ENCODE peak calls at places on chromosomes 11 and 22, in seven cellular contexts. One of them, this sample, is unnamed.

GRCh38 chr22:45290410-45290936 is 5.7 kb downstream of the UPK3A start:
- DNase-seq in BJ: peak
- DNase-seq in GM12865: no peak
- DNase-seq in H9: peak
- DNase-seq in epithelial cell of esophagus: peak
- DNase-seq in nephron progenitor cell: peak
- DNase-seq in tibial nerve: no peak
- DNase-seq in this sample: peak

GRCh38 chr22:49155039-49155808 is 672.4 kb downstream of the BRD1 start:
- DNase-seq in BJ: no peak
- DNase-seq in tibial nerve: peak
- DNase-seq in nephron progenitor cell: no peak
- DNase-seq in epithelial cell of esophagus: no peak
- DNase-seq in GM12865: no peak
- DNase-seq in H9: no peak
- DNase-seq in this sample: no peak

GRCh38 chr11:115244758-115245157 is 259.5 kb downstream of the CADM1 start:
- DNase-seq in H9: no peak
- DNase-seq in BJ: no peak
- DNase-seq in tibial nerve: no peak
- DNase-seq in GM12865: no peak
- DNase-seq in epithelial cell of esophagus: no peak
- DNase-seq in nephron progenitor cell: no peak
- DNase-seq in this sample: no peak

GRCh38 chr11:116829525-116830183 is at the start of gene APOC3:
- DNase-seq in GM12865: no peak
- DNase-seq in tibial nerve: no peak
- DNase-seq in H9: no peak
- DNase-seq in BJ: no peak
- DNase-seq in epithelial cell of esophagus: no peak
- DNase-seq in nephron progenitor cell: no peak
- DNase-seq in this sample: no peak

GRCh38 chr11:61693897-61694840 is 14.0 kb downstream of the DAGLA start:
- DNase-seq in BJ: no peak
- DNase-seq in tibial nerve: no peak
- DNase-seq in nephron progenitor cell: no peak
- DNase-seq in epithelial cell of esophagus: no peak
- DNase-seq in H9: no peak
- DNase-seq in GM12865: no peak
- DNase-seq in this sample: no peak

GRCh38 chr11:57566035-57566504 is 1.4 kb downstream of the UBE2L6 start:
- DNase-seq in H9: no peak
- DNase-seq in GM12865: peak
- DNase-seq in epithelial cell of esophagus: peak
- DNase-seq in BJ: no peak
- DNase-seq in tibial nerve: no peak
- DNase-seq in nephron progenitor cell: no peak
- DNase-seq in this sample: no peak

GRCh38 chr22:49934144-49934890 is 15.9 kb downstream of the CRELD2 start:
- DNase-seq in epithelial cell of esophagus: peak
- DNase-seq in tibial nerve: no peak
- DNase-seq in nephron progenitor cell: no peak
- DNase-seq in H9: no peak
- DNase-seq in BJ: no peak
- DNase-seq in GM12865: no peak
- DNase-seq in this sample: no peak

GRCh38 chr11:72735495-72736027 is 16.6 kb downstream of the ARAP1 start:
- DNase-seq in nephron progenitor cell: no peak
- DNase-seq in BJ: no peak
- DNase-seq in epithelial cell of esophagus: peak
- DNase-seq in GM12865: no peak
- DNase-seq in tibial nerve: no peak
- DNase-seq in H9: peak
- DNase-seq in this sample: no peak

GRCh38 chr11:101034076-101034475 is 95.5 kb downstream of the PGR start:
- DNase-seq in nephron progenitor cell: peak
- DNase-seq in H9: peak
- DNase-seq in GM12865: no peak
- DNase-seq in BJ: no peak
- DNase-seq in tibial nerve: peak
- DNase-seq in epithelial cell of esophagus: peak
- DNase-seq in this sample: no peak

GRCh38 chr22:37433786-37434185 is 6.5 kb upstream of the ELFN2 start:
- DNase-seq in H9: no peak
- DNase-seq in GM12865: no peak
- DNase-seq in BJ: no peak
- DNase-seq in tibial nerve: no peak
- DNase-seq in epithelial cell of esophagus: no peak
- DNase-seq in nephron progenitor cell: peak
- DNase-seq in this sample: no peak

GRCh38 chr22:40001800-40002577 is 7.2 kb downstream of the FAM83F start:
- DNase-seq in epithelial cell of esophagus: no peak
- DNase-seq in nephron progenitor cell: no peak
- DNase-seq in GM12865: no peak
- DNase-seq in BJ: no peak
- DNase-seq in H9: no peak
- DNase-seq in tibial nerve: no peak
- DNase-seq in this sample: no peak

GRCh38 chr11:114290503-114291239 is 5.5 kb upstream of the NNMT start:
- DNase-seq in GM12865: no peak
- DNase-seq in nephron progenitor cell: no peak
- DNase-seq in BJ: no peak
- DNase-seq in tibial nerve: no peak
- DNase-seq in epithelial cell of esophagus: no peak
- DNase-seq in H9: no peak
- DNase-seq in this sample: no peak

GRCh38 chr11:32056445-32056844 is 34.4 kb upstream of the RCN1 start:
- DNase-seq in tibial nerve: no peak
- DNase-seq in nephron progenitor cell: no peak
- DNase-seq in BJ: no peak
- DNase-seq in GM12865: no peak
- DNase-seq in H9: no peak
- DNase-seq in epithelial cell of esophagus: no peak
- DNase-seq in this sample: no peak

GRCh38 chr11:133239530-133239929 is 292.8 kb downstream of the OPCML start:
- DNase-seq in epithelial cell of esophagus: no peak
- DNase-seq in tibial nerve: no peak
- DNase-seq in H9: peak
- DNase-seq in BJ: no peak
- DNase-seq in GM12865: no peak
- DNase-seq in nephron progenitor cell: no peak
- DNase-seq in this sample: no peak

GRCh38 chr11:88538088-88538487 is 200.6 kb upstream of the CTSC start:
- DNase-seq in BJ: no peak
- DNase-seq in nephron progenitor cell: no peak
- DNase-seq in epithelial cell of esophagus: peak
- DNase-seq in GM12865: no peak
- DNase-seq in tibial nerve: no peak
- DNase-seq in H9: no peak
- DNase-seq in this sample: no peak

GRCh38 chr11:47314992-47315391 is 37.5 kb downstream of the MYBPC3 start:
- DNase-seq in BJ: peak
- DNase-seq in tibial nerve: no peak
- DNase-seq in H9: no peak
- DNase-seq in GM12865: no peak
- DNase-seq in nephron progenitor cell: no peak
- DNase-seq in epithelial cell of esophagus: no peak
- DNase-seq in this sample: no peak

GRCh38 chr22:44455151-44455962 is 42.7 kb downstream of the RTL6 start:
- DNase-seq in epithelial cell of esophagus: peak
- DNase-seq in BJ: no peak
- DNase-seq in tibial nerve: no peak
- DNase-seq in GM12865: peak
- DNase-seq in H9: no peak
- DNase-seq in nephron progenitor cell: no peak
- DNase-seq in this sample: no peak

GRCh38 chr22:42432818-42433217 is 615 bp upstream of the NFAM1 start:
- DNase-seq in GM12865: no peak
- DNase-seq in H9: no peak
- DNase-seq in BJ: no peak
- DNase-seq in tibial nerve: no peak
- DNase-seq in nephron progenitor cell: no peak
- DNase-seq in epithelial cell of esophagus: no peak
- DNase-seq in this sample: no peak

GRCh38 chr22:38968801-38969200 is 11.4 kb downstream of the APOBEC3A start:
- DNase-seq in H9: no peak
- DNase-seq in epithelial cell of esophagus: no peak
- DNase-seq in BJ: no peak
- DNase-seq in tibial nerve: no peak
- DNase-seq in nephron progenitor cell: no peak
- DNase-seq in GM12865: no peak
- DNase-seq in this sample: no peak

GRCh38 chr22:29043906-29044575 is 17.6 kb downstream of the C22orf31 start:
- DNase-seq in epithelial cell of esophagus: peak
- DNase-seq in GM12865: no peak
- DNase-seq in BJ: no peak
- DNase-seq in nephron progenitor cell: no peak
- DNase-seq in tibial nerve: no peak
- DNase-seq in H9: no peak
- DNase-seq in this sample: no peak

GRCh38 chr11:45857834-45858492 is 10.7 kb downstream of the CRY2 start:
- DNase-seq in epithelial cell of esophagus: peak
- DNase-seq in GM12865: no peak
- DNase-seq in tibial nerve: no peak
- DNase-seq in BJ: peak
- DNase-seq in nephron progenitor cell: no peak
- DNase-seq in H9: no peak
- DNase-seq in this sample: no peak

GRCh38 chr11:35675901-35676610 is 13.5 kb downstream of the TRIM44 start:
- DNase-seq in BJ: no peak
- DNase-seq in tibial nerve: no peak
- DNase-seq in GM12865: peak
- DNase-seq in nephron progenitor cell: no peak
- DNase-seq in epithelial cell of esophagus: no peak
- DNase-seq in H9: no peak
- DNase-seq in this sample: no peak

GRCh38 chr11:120883404-120884135 is 140.3 kb upstream of the TBCEL start:
- DNase-seq in GM12865: no peak
- DNase-seq in tibial nerve: no peak
- DNase-seq in BJ: no peak
- DNase-seq in nephron progenitor cell: no peak
- DNase-seq in H9: peak
- DNase-seq in epithelial cell of esophagus: peak
- DNase-seq in this sample: no peak

GRCh38 chr11:35165416-35166368 is 26.7 kb downstream of the CD44 start:
- DNase-seq in epithelial cell of esophagus: peak
- DNase-seq in BJ: no peak
- DNase-seq in H9: no peak
- DNase-seq in GM12865: peak
- DNase-seq in nephron progenitor cell: no peak
- DNase-seq in tibial nerve: no peak
- DNase-seq in this sample: no peak

GRCh38 chr11:122294041-122294440 is 178.0 kb upstream of the BLID start:
- DNase-seq in epithelial cell of esophagus: no peak
- DNase-seq in H9: no peak
- DNase-seq in GM12865: no peak
- DNase-seq in BJ: no peak
- DNase-seq in nephron progenitor cell: no peak
- DNase-seq in tibial nerve: no peak
- DNase-seq in this sample: no peak

GRCh38 chr11:122293298-122294023 is 177.4 kb upstream of the BLID start:
- DNase-seq in tibial nerve: no peak
- DNase-seq in nephron progenitor cell: no peak
- DNase-seq in BJ: no peak
- DNase-seq in GM12865: no peak
- DNase-seq in H9: no peak
- DNase-seq in epithelial cell of esophagus: peak
- DNase-seq in this sample: no peak
- TF ChIP-seq CTCF in tibial nerve: no peak
- TF ChIP-seq CTCF in nephron progenitor cell: no peak
- TF ChIP-seq CTCF in BJ: peak
- TF ChIP-seq CTCF in GM12865: no peak
- TF ChIP-seq CTCF in H9: peak
- TF ChIP-seq CTCF in epithelial cell of esophagus: peak
- TF ChIP-seq CTCF in this sample: peak

DNA sequence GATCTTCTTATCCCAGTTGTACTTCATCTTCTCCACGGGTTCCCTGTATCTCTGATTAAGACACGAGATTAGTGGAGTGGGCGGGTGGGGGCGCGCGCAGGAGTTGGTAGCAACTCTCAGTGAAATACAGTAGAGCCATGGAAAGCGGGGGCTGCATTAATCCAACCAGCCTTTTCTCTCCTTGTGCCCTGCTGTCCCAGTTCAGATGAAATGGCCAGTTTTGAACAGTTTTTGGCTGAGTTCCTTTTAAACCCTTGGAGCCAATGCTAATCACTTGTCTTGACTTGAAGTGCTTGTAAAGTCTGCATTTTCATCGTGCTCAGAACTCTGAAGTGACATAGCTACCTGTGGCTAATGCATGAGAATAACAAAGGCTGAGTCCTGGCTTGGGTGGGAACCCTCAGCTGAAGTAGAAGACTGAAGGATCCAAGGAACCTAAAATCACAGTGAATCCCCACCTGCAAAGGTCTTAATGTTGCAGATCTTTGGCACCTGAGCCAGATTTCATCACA is 777 bp upstream of the TMEM123 start:
- DNase-seq in BJ: no peak
- DNase-seq in GM12865: no peak
- DNase-seq in epithelial cell of esophagus: peak
- DNase-seq in tibial nerve: peak
- DNase-seq in nephron progenitor cell: peak
- DNase-seq in H9: peak
- DNase-seq in this sample: no peak
- TF ChIP-seq CTCF in BJ: no peak
- TF ChIP-seq CTCF in GM12865: no peak
- TF ChIP-seq CTCF in epithelial cell of esophagus: no peak
- TF ChIP-seq CTCF in tibial nerve: no peak
- TF ChIP-seq CTCF in nephron progenitor cell: no peak
- TF ChIP-seq CTCF in H9: no peak
- TF ChIP-seq CTCF in this sample: no peak

GRCh38 chr11:63710476-63711217 is 29.3 kb downstream of the RTN3 start:
- DNase-seq in H9: no peak
- DNase-seq in nephron progenitor cell: no peak
- DNase-seq in tibial nerve: no peak
- DNase-seq in GM12865: no peak
- DNase-seq in BJ: peak
- DNase-seq in epithelial cell of esophagus: no peak
- DNase-seq in this sample: no peak
- TF ChIP-seq CTCF in H9: no peak
- TF ChIP-seq CTCF in nephron progenitor cell: no peak
- TF ChIP-seq CTCF in tibial nerve: no peak
- TF ChIP-seq CTCF in GM12865: no peak
- TF ChIP-seq CTCF in BJ: peak
- TF ChIP-seq CTCF in epithelial cell of esophagus: no peak
- TF ChIP-seq CTCF in this sample: no peak

DNA sequence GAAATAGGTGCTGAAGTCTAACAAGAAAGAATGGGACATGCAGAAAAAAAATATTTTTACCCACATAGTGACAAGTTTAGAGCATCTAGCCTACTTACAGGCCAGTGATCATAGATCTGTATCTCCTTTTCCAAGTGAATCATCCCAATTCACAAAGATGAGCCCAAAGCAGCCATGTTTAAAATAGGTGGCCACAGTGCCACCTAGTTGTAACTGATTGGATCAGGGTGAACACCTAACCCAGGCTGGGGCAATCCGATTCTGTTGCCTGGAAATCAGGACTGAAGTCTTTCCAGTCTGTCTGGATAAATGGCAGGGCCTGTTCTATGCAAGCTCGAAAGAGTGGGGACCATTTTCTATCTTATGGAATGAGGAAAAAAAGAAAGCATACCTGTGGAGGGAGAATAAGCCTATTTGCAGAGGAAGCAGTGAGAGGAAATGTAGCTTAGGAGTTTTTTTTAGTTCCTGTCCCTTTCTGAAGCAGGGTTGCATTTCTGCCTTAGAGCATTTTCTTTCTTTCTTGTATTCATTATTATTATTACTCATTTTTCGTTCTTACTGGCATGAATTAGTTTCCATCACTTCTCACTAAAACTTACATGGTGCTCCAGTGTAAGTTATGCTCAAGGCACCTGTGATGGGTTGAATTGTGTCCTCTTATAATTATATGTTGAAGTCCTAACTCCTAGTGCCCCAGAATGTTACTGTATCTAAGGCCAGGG is 113.2 kb upstream of the RAG2 start:
- DNase-seq in H9: no peak
- DNase-seq in tibial nerve: no peak
- DNase-seq in epithelial cell of esophagus: peak
- DNase-seq in BJ: no peak
- DNase-seq in nephron progenitor cell: no peak
- DNase-seq in GM12865: no peak
- DNase-seq in this sample: no peak
- TF ChIP-seq CTCF in H9: peak
- TF ChIP-seq CTCF in tibial nerve: no peak
- TF ChIP-seq CTCF in epithelial cell of esophagus: peak
- TF ChIP-seq CTCF in BJ: no peak
- TF ChIP-seq CTCF in nephron progenitor cell: no peak
- TF ChIP-seq CTCF in GM12865: no peak
- TF ChIP-seq CTCF in this sample: no peak